ENCODE peak calls at places on chromosomes 6 and 20, in eight cellular contexts. One of them, this sample, is unnamed.

GRCh38 chr6:134935076-134935475 is 14.8 kb downstream of the ALDH8A1 start:
- DNase-seq in endothelial cell: no peak
- DNase-seq in K562: no peak
- DNase-seq in lower leg skin: no peak
- DNase-seq in ovary: no peak
- DNase-seq in RWPE2: no peak
- DNase-seq in AG10803: no peak
- DNase-seq in AG09309: no peak
- DNase-seq in this sample: no peak

GRCh38 chr6:118705799-118706481 is 54.5 kb upstream of the CEP85L start:
- DNase-seq in endothelial cell: no peak
- DNase-seq in RWPE2: no peak
- DNase-seq in AG09309: peak; percentile 14
- DNase-seq in lower leg skin: no peak
- DNase-seq in ovary: peak; percentile 28
- DNase-seq in K562: no peak
- DNase-seq in AG10803: peak; percentile 82
- DNase-seq in this sample: no peak

GRCh38 chr6:13367396-13367795 is 39.1 kb upstream of the TBC1D7 start:
- DNase-seq in AG09309: no peak
- DNase-seq in AG10803: no peak
- DNase-seq in ovary: no peak
- DNase-seq in K562: no peak
- DNase-seq in RWPE2: no peak
- DNase-seq in lower leg skin: no peak
- DNase-seq in endothelial cell: no peak
- DNase-seq in this sample: no peak

GRCh38 chr20:37921341-37921929 is 18.5 kb downstream of the VSTM2L start:
- DNase-seq in lower leg skin: no peak
- DNase-seq in K562: no peak
- DNase-seq in ovary: no peak
- DNase-seq in AG09309: no peak
- DNase-seq in RWPE2: no peak
- DNase-seq in AG10803: no peak
- DNase-seq in endothelial cell: no peak
- DNase-seq in this sample: no peak

GRCh38 chr6:5438882-5439584 is 177.7 kb downstream of the FARS2 start:
- DNase-seq in lower leg skin: no peak
- DNase-seq in RWPE2: no peak
- DNase-seq in AG09309: no peak
- DNase-seq in ovary: no peak
- DNase-seq in AG10803: no peak
- DNase-seq in K562: no peak
- DNase-seq in endothelial cell: no peak
- DNase-seq in this sample: no peak

GRCh38 chr6:115570326-115570725 is 490.4 kb downstream of the FRK start:
- DNase-seq in endothelial cell: no peak
- DNase-seq in K562: no peak
- DNase-seq in RWPE2: no peak
- DNase-seq in AG09309: peak; percentile 10
- DNase-seq in ovary: no peak
- DNase-seq in lower leg skin: no peak
- DNase-seq in AG10803: peak; percentile 65
- DNase-seq in this sample: no peak

GRCh38 chr6:106199998-106200397 is 113.9 kb downstream of the PRDM1 start:
- DNase-seq in lower leg skin: no peak
- DNase-seq in AG09309: peak; percentile 74
- DNase-seq in K562: no peak
- DNase-seq in ovary: no peak
- DNase-seq in RWPE2: no peak
- DNase-seq in AG10803: peak; percentile 93
- DNase-seq in endothelial cell: no peak
- DNase-seq in this sample: no peak

GRCh38 chr6:43060034-43060754 is 763 bp downstream of the KLC4 start:
- DNase-seq in AG10803: no peak
- DNase-seq in RWPE2: no peak
- DNase-seq in K562: peak; percentile 66
- DNase-seq in endothelial cell: no peak
- DNase-seq in AG09309: no peak
- DNase-seq in ovary: no peak
- DNase-seq in lower leg skin: no peak
- DNase-seq in this sample: no peak

GRCh38 chr6:3390698-3391097 is 66.2 kb downstream of the SLC22A23 start:
- DNase-seq in AG10803: peak; percentile 98
- DNase-seq in endothelial cell: no peak
- DNase-seq in RWPE2: peak; percentile 85
- DNase-seq in AG09309: peak; percentile 95
- DNase-seq in K562: peak; percentile 79
- DNase-seq in ovary: no peak
- DNase-seq in lower leg skin: peak; percentile 92
- DNase-seq in this sample: no peak

GRCh38 chr20:32514760-32515159 is 70.4 kb downstream of the NOL4L start:
- DNase-seq in lower leg skin: no peak
- DNase-seq in AG09309: no peak
- DNase-seq in ovary: no peak
- DNase-seq in AG10803: no peak
- DNase-seq in endothelial cell: no peak
- DNase-seq in RWPE2: peak; percentile 73
- DNase-seq in K562: no peak
- DNase-seq in this sample: peak; percentile 66

GRCh38 chr6:150560004-150560883 is 39.4 kb upstream of the PLEKHG1 start:
- DNase-seq in K562: peak; percentile 71
- DNase-seq in AG09309: no peak
- DNase-seq in RWPE2: no peak
- DNase-seq in AG10803: no peak
- DNase-seq in lower leg skin: no peak
- DNase-seq in endothelial cell: no peak
- DNase-seq in ovary: no peak
- DNase-seq in this sample: no peak

GRCh38 chr6:111580826-111581505 is 24.7 kb downstream of the TRAF3IP2 start:
- DNase-seq in RWPE2: no peak
- DNase-seq in ovary: no peak
- DNase-seq in AG10803: peak; percentile 77
- DNase-seq in endothelial cell: no peak
- DNase-seq in K562: no peak
- DNase-seq in AG09309: no peak
- DNase-seq in lower leg skin: no peak
- DNase-seq in this sample: no peak

GRCh38 chr6:111579816-111580215 is 25.9 kb downstream of the TRAF3IP2 start:
- DNase-seq in lower leg skin: no peak
- DNase-seq in AG09309: no peak
- DNase-seq in ovary: no peak
- DNase-seq in AG10803: no peak
- DNase-seq in endothelial cell: no peak
- DNase-seq in RWPE2: no peak
- DNase-seq in K562: no peak
- DNase-seq in this sample: no peak

GRCh38 chr6:111581957-111582356 is 23.7 kb downstream of the TRAF3IP2 start:
- DNase-seq in AG09309: no peak
- DNase-seq in AG10803: no peak
- DNase-seq in lower leg skin: no peak
- DNase-seq in RWPE2: no peak
- DNase-seq in ovary: no peak
- DNase-seq in endothelial cell: no peak
- DNase-seq in K562: no peak
- DNase-seq in this sample: no peak

GRCh38 chr6:111583221-111583620 is 22.5 kb downstream of the TRAF3IP2 start:
- DNase-seq in lower leg skin: no peak
- DNase-seq in K562: no peak
- DNase-seq in RWPE2: no peak
- DNase-seq in endothelial cell: no peak
- DNase-seq in AG10803: no peak
- DNase-seq in ovary: no peak
- DNase-seq in AG09309: no peak
- DNase-seq in this sample: no peak

DNA sequence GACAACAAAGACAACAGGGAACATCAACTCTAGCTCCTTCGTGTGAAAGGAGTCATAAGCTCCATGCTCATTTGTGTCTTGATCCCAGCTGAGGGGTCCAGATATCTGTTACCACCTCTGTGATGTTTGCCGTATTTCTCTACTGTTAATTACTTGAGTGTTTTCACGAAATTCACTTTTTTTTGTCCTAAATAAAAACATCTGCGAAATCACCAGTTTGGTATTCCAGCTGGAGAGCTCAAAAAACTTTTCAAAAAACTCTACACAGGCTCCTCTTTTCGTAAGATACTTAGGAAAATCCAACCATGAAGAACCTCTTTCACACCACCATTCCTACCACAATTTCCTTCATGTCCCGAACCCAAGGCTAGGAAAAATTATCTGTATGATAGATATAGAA is 25.3 kb downstream of the TRAF3IP2 start:
- DNase-seq in endothelial cell: no peak
- DNase-seq in AG09309: no peak
- DNase-seq in K562: no peak
- DNase-seq in ovary: no peak
- DNase-seq in RWPE2: no peak
- DNase-seq in lower leg skin: no peak
- DNase-seq in AG10803: peak; percentile 55
- DNase-seq in this sample: no peak
- TF ChIP-seq CTCF in endothelial cell: no peak
- TF ChIP-seq CTCF in AG09309: no peak
- TF ChIP-seq CTCF in K562: peak; percentile 7
- TF ChIP-seq CTCF in ovary: no peak
- TF ChIP-seq CTCF in RWPE2: no peak
- TF ChIP-seq CTCF in lower leg skin: no peak
- TF ChIP-seq CTCF in AG10803: no peak
- TF ChIP-seq CTCF in this sample: no peak

GRCh38 chr20:24998121-24998520 is 5.6 kb upstream of the APMAP start:
- DNase-seq in endothelial cell: no peak
- DNase-seq in AG09309: no peak
- DNase-seq in AG10803: no peak
- DNase-seq in RWPE2: no peak
- DNase-seq in lower leg skin: no peak
- DNase-seq in K562: no peak
- DNase-seq in ovary: no peak
- DNase-seq in this sample: no peak

GRCh38 chr20:24998631-24999445 is 6.3 kb upstream of the APMAP start:
- DNase-seq in AG10803: peak; percentile 33
- DNase-seq in lower leg skin: peak; percentile 15
- DNase-seq in endothelial cell: no peak
- DNase-seq in ovary: peak; percentile 2
- DNase-seq in RWPE2: no peak
- DNase-seq in AG09309: no peak
- DNase-seq in K562: no peak
- DNase-seq in this sample: no peak

GRCh38 chr20:25003002-25003401 is 10.5 kb upstream of the APMAP start:
- DNase-seq in lower leg skin: no peak
- DNase-seq in AG09309: no peak
- DNase-seq in RWPE2: no peak
- DNase-seq in AG10803: no peak
- DNase-seq in K562: no peak
- DNase-seq in endothelial cell: no peak
- DNase-seq in ovary: no peak
- DNase-seq in this sample: no peak

GRCh38 chr20:24999568-24999967 is 7.0 kb upstream of the APMAP start:
- DNase-seq in ovary: peak; percentile 2
- DNase-seq in RWPE2: no peak
- DNase-seq in endothelial cell: no peak
- DNase-seq in lower leg skin: no peak
- DNase-seq in AG10803: no peak
- DNase-seq in K562: no peak
- DNase-seq in AG09309: no peak
- DNase-seq in this sample: no peak

GRCh38 chr20:25000268-25000801 is 7.8 kb upstream of the APMAP start:
- DNase-seq in ovary: peak; percentile 54
- DNase-seq in endothelial cell: no peak
- DNase-seq in K562: no peak
- DNase-seq in RWPE2: peak; percentile 84
- DNase-seq in lower leg skin: peak; percentile 90
- DNase-seq in AG10803: peak; percentile 98
- DNase-seq in AG09309: peak; percentile 88
- DNase-seq in this sample: no peak
- TF ChIP-seq CTCF in ovary: no peak
- TF ChIP-seq CTCF in endothelial cell: no peak
- TF ChIP-seq CTCF in K562: no peak
- TF ChIP-seq CTCF in RWPE2: peak; percentile 44
- TF ChIP-seq CTCF in lower leg skin: no peak
- TF ChIP-seq CTCF in AG10803: peak; percentile 27
- TF ChIP-seq CTCF in AG09309: peak; percentile 22
- TF ChIP-seq CTCF in this sample: peak; percentile 44

GRCh38 chr6:81938991-81939773 is 186.7 kb upstream of the TENT5A start:
- DNase-seq in AG10803: peak; percentile 70
- DNase-seq in K562: no peak
- DNase-seq in endothelial cell: no peak
- DNase-seq in RWPE2: no peak
- DNase-seq in AG09309: peak; percentile 44
- DNase-seq in lower leg skin: no peak
- DNase-seq in ovary: no peak
- DNase-seq in this sample: no peak

GRCh38 chr6:81938014-81938761 is 185.7 kb upstream of the TENT5A start:
- DNase-seq in K562: peak; percentile 60
- DNase-seq in ovary: no peak
- DNase-seq in RWPE2: no peak
- DNase-seq in AG10803: peak; percentile 89
- DNase-seq in AG09309: peak; percentile 82
- DNase-seq in endothelial cell: no peak
- DNase-seq in lower leg skin: no peak
- DNase-seq in this sample: no peak

GRCh38 chr6:81940451-81940850 is 188.0 kb upstream of the TENT5A start:
- DNase-seq in K562: no peak
- DNase-seq in RWPE2: no peak
- DNase-seq in endothelial cell: no peak
- DNase-seq in ovary: no peak
- DNase-seq in AG09309: no peak
- DNase-seq in AG10803: no peak
- DNase-seq in lower leg skin: no peak
- DNase-seq in this sample: no peak

GRCh38 chr6:81937296-81937937 is 184.9 kb upstream of the TENT5A start:
- DNase-seq in ovary: no peak
- DNase-seq in endothelial cell: no peak
- DNase-seq in RWPE2: no peak
- DNase-seq in AG09309: no peak
- DNase-seq in AG10803: peak; percentile 49
- DNase-seq in K562: no peak
- DNase-seq in lower leg skin: no peak
- DNase-seq in this sample: no peak

DNA sequence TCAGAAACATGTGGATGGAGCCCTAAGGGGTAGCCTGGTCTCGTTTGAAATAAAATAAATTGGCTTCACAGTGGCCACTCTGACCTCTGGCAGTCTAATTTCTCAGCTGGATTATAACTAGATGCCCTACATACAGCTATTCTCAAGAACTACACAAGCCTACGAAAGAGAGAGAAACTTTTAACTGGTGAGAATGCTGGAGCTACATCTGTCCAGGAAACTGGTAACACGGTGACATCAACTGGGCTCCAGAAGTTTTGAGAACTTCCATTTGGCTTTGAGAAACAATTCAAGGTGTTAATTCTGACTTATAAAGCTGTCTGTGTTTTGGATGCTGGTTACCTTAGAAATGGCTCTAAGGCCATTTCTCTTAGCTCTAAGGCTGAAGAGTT is 187.3 kb upstream of the TENT5A start:
- DNase-seq in K562: no peak
- DNase-seq in AG10803: no peak
- DNase-seq in AG09309: no peak
- DNase-seq in endothelial cell: no peak
- DNase-seq in RWPE2: no peak
- DNase-seq in lower leg skin: no peak
- DNase-seq in ovary: no peak
- DNase-seq in this sample: no peak
- TF ChIP-seq CTCF in K562: no peak
- TF ChIP-seq CTCF in AG10803: no peak
- TF ChIP-seq CTCF in AG09309: no peak
- TF ChIP-seq CTCF in endothelial cell: no peak
- TF ChIP-seq CTCF in RWPE2: no peak
- TF ChIP-seq CTCF in lower leg skin: no peak
- TF ChIP-seq CTCF in ovary: no peak
- TF ChIP-seq CTCF in this sample: no peak

GRCh38 chr6:41071923-41072835 is at the start of gene OARD1:
- DNase-seq in ovary: peak; percentile 100
- DNase-seq in AG10803: peak; percentile 99
- DNase-seq in lower leg skin: peak; percentile 99
- DNase-seq in RWPE2: peak; percentile 99
- DNase-seq in K562: peak; percentile 97
- DNase-seq in endothelial cell: peak; percentile 99
- DNase-seq in AG09309: peak; percentile 99
- DNase-seq in this sample: peak; percentile 100
- TF ChIP-seq CTCF in ovary: no peak
- TF ChIP-seq CTCF in AG10803: no peak
- TF ChIP-seq CTCF in lower leg skin: no peak
- TF ChIP-seq CTCF in RWPE2: no peak
- TF ChIP-seq CTCF in K562: peak; percentile 36
- TF ChIP-seq CTCF in endothelial cell: no peak
- TF ChIP-seq CTCF in AG09309: no peak
- TF ChIP-seq CTCF in this sample: peak; percentile 2